ENCODE peak calls at places on chromosomes 5 and 9, in ten cellular contexts. P is pancreas, J is foreskin keratinocyte, W is PC-3, E is transverse colon, S is Panc1, G is astrocyte, Y is ovary, K is ascending aorta, L is sigmoid colon. F is an unnamed sample. For H3K4me1, the result is how much of the 10 kb centered on the place peaks cover.

GRCh38 chr5:43041669-43042175 is 1.6 kb upstream of the ANXA2R start:
- DNase-seq in P (peak), J (no peak), W (peak), E (peak), S (peak), G (peak), Y (no peak), K (no peak), L (peak), F (peak)

GRCh38 chr5:22249209-22249608 is 603.9 kb downstream of the CDH12 start:
- DNase-seq in P (no peak), J (no peak), W (no peak), E (no peak), S (no peak), G (no peak), Y (no peak), K (no peak), L (no peak), F (no peak)

GRCh38 chr5:177456591-177456964 is 10.0 kb downstream of the PRR7 start:
- DNase-seq in P (no peak), J (no peak), W (no peak), E (no peak), S (no peak), G (no peak), Y (no peak), K (no peak), L (no peak), F (no peak)

GRCh38 chr5:68711311-68712200 is 382.3 kb upstream of the SLC30A5 start:
- DNase-seq in P (no peak), J (no peak), W (no peak), E (no peak), S (no peak), G (no peak), Y (no peak), K (no peak), L (no peak), F (peak)

GRCh38 chr9:15509931-15510788 is 610 bp downstream of the PSIP1 start:
- DNase-seq in P (peak), J (no peak), W (no peak), E (peak), S (no peak), G (no peak), Y (peak), K (no peak), L (peak), F (peak)

GRCh38 chr9:83537331-83538171 is 650 bp downstream of the FRMD3 start:
- DNase-seq in P (no peak), J (no peak), W (no peak), E (no peak), S (no peak), G (peak), Y (peak), K (no peak), L (no peak), F (no peak)

GRCh38 chr5:159660401-159660800 is 255.9 kb upstream of the ADRA1B start:
- DNase-seq in P (no peak), J (peak), W (peak), E (no peak), S (no peak), G (no peak), Y (no peak), K (no peak), L (no peak), F (no peak)

GRCh38 chr5:9852686-9853085 is 222.5 kb upstream of the TAS2R1 start:
- DNase-seq in P (no peak), J (no peak), W (peak), E (no peak), S (no peak), G (peak), Y (no peak), K (no peak), L (no peak), F (no peak)

GRCh38 chr9:3939820-3940219 is 360.0 kb downstream of the GLIS3 start:
- DNase-seq in P (no peak), J (peak), W (peak), E (no peak), S (no peak), G (no peak), Y (no peak), K (no peak), L (no peak), F (no peak)

GRCh38 chr5:16577677-16578076 is 39.1 kb downstream of the RETREG1 start:
- DNase-seq in P (no peak), J (no peak), W (no peak), E (no peak), S (no peak), G (no peak), Y (no peak), K (no peak), L (no peak), F (no peak)

GRCh38 chr5:134226441-134227192 is 744 bp upstream of the PPP2CA start:
- DNase-seq in P (no peak), J (no peak), W (no peak), E (peak), S (no peak), G (no peak), Y (no peak), K (no peak), L (no peak), F (peak)

GRCh38 chr5:7397005-7397546 is 1.1 kb downstream of the ADCY2 start:
- DNase-seq in P (no peak), J (no peak), W (no peak), E (no peak), S (no peak), G (peak), Y (no peak), K (no peak), L (no peak), F (no peak)

GRCh38 chr5:173812811-173813550 is 75.2 kb upstream of the CPEB4 start:
- DNase-seq in P (no peak), J (no peak), W (no peak), E (no peak), S (no peak), G (peak), Y (no peak), K (no peak), L (no peak), F (no peak)

GRCh38 chr9:105051897-105052296 is 123.9 kb upstream of the ABCA1 start:
- DNase-seq in P (no peak), J (no peak), W (no peak), E (no peak), S (no peak), G (no peak), Y (no peak), K (no peak), L (no peak), F (no peak)

GRCh38 chr5:55868846-55869245 is 17.7 kb downstream of the IL31RA start:
- DNase-seq in P (no peak), J (peak), W (peak), E (no peak), S (peak), G (peak), Y (no peak), K (no peak), L (no peak), F (no peak)

GRCh38 chr9:130034570-130034969 is 8.4 kb downstream of the FNBP1 start:
- DNase-seq in P (no peak), J (no peak), W (peak), E (no peak), S (no peak), G (peak), Y (no peak), K (no peak), L (no peak), F (no peak)

GRCh38 chr9:131036071-131036470 is 27.1 kb downstream of the LAMC3 start:
- DNase-seq in P (no peak), J (no peak), W (no peak), E (no peak), S (no peak), G (no peak), Y (no peak), K (no peak), L (no peak), F (no peak)

GRCh38 chr5:65555266-65555665 is 7.7 kb downstream of the CENPK start:
- DNase-seq in P (no peak), J (no peak), W (no peak), E (no peak), S (no peak), G (peak), Y (no peak), K (no peak), L (no peak), F (no peak)

GRCh38 chr5:143061161-143061945 is 291.2 kb downstream of the ARHGAP26 start:
- DNase-seq in P (no peak), J (peak), W (peak), E (no peak), S (peak), G (peak), Y (no peak), K (no peak), L (no peak), F (no peak)

GRCh38 chr5:119268387-119269060 is 87.3 kb upstream of the TNFAIP8 start:
- DNase-seq in P (peak), J (peak), W (peak), E (peak), S (peak), G (peak), Y (peak), K (peak), L (peak), F (peak)
- H3K4me1 ChIP-seq in P (under half), J (under half), W (under half), E (under half), S (under half), G (under half), Y (under half), K (under half), L (under half), F (under half)

DNA sequence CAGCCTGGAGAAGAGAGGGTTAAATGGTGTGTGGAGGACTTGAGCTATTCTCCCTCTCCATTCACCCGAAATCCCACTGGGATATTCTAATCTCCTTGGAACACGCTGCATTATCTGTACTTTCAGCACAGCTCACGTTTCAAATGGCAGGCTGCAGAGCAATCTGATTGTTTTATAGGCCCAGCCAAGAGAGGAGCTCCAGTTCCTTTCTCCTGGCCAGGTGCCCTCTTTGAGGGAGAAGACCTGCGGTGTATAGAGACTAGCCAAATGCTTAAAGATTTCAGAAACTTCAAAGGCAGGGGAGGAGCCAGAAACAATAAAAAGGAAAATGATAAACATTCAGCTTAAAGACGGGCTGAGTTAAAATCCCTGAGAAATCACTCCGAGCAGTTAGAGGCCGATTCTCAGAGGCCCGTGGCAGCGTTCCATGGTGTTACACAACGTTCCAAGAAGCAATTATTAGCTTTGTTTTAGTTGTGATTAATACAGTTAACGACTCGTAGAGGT is 564.0 kb upstream of the KLF4 start:
- DNase-seq in P (peak), J (no peak), W (no peak), E (peak), S (no peak), G (peak), Y (peak), K (no peak), L (peak), F (no peak)
- H3K4me1 ChIP-seq in P (under half), J (half or more), W (half or more), E (under half), S (under half), G (under half), Y (under half), K (under half), L (half or more), F (under half)

DNA sequence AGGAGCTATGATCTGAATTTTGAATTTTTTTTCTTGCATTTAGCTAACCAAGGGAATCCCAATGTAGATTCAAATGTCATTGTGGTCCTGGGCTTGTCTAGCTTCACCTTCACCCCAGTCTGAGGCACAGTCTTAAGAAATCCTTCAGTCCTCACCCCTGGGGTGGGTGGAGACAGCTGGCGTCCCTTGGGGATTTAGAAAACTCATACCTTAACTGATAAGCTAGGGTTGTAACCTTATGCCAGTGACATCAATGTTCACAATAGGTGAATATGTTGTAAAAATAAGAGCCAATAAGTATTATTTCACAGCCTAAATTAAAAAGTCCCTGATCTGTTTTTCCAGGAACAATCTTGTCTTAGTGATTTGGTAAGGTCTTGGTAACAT is 4.6 kb downstream of the ISOC1 start:
- DNase-seq in P (no peak), J (no peak), W (no peak), E (no peak), S (no peak), G (no peak), Y (no peak), K (no peak), L (no peak), F (no peak)
- H3K4me1 ChIP-seq in P (under half), J (under half), W (under half), E (under half), S (under half), G (under half), Y (under half), K (under half), L (under half), F (under half)

GRCh38 chr9:96482471-96482870 is 32.5 kb downstream of the HABP4 start:
- DNase-seq in P (no peak), J (no peak), W (no peak), E (no peak), S (no peak), G (no peak), Y (no peak), K (no peak), L (no peak), F (no peak)
- H3K4me1 ChIP-seq in P (under half), J (under half), W (under half), E (under half), S (under half), G (under half), Y (under half), K (under half), L (under half), F (under half)

GRCh38 chr5:54524082-54524481 is 6.5 kb downstream of the SNX18 start:
- DNase-seq in P (no peak), J (no peak), W (no peak), E (no peak), S (no peak), G (no peak), Y (no peak), K (no peak), L (no peak), F (peak)

GRCh38 chr5:54524704-54525103 is 7.1 kb downstream of the SNX18 start:
- DNase-seq in P (peak), J (no peak), W (no peak), E (peak), S (no peak), G (no peak), Y (peak), K (no peak), L (peak), F (no peak)

GRCh38 chr5:54526604-54527359 is 9.2 kb downstream of the SNX18 start:
- DNase-seq in P (no peak), J (no peak), W (no peak), E (no peak), S (no peak), G (no peak), Y (no peak), K (no peak), L (no peak), F (no peak)

GRCh38 chr5:54525692-54526091 is 8.1 kb downstream of the SNX18 start:
- DNase-seq in P (no peak), J (no peak), W (no peak), E (no peak), S (no peak), G (no peak), Y (no peak), K (no peak), L (no peak), F (no peak)

DNA sequence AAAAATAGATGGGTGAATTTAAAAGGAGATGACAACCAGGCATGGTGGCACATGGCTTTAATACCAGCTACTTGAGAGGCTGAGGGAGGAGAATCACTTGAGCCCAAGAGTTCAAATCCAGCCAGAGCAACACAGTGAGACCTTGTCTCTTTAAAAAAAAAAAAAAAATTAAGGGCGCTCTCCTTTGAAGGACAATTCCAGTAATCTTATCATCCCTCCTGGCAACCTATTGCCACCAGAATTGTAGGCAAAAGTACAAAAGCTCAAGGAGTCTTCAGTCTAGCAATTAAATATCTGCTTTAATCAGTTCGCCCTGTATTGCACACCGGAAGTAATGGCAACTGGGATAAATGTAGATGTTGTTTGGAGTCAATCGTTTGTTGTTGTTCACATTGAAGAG is 7.7 kb downstream of the SNX18 start:
- DNase-seq in P (no peak), J (no peak), W (no peak), E (no peak), S (no peak), G (no peak), Y (no peak), K (no peak), L (no peak), F (no peak)
- H3K4me1 ChIP-seq in P (under half), J (under half), W (under half), E (under half), S (under half), G (under half), Y (under half), K (half or more), L (half or more), F (under half)

DNA sequence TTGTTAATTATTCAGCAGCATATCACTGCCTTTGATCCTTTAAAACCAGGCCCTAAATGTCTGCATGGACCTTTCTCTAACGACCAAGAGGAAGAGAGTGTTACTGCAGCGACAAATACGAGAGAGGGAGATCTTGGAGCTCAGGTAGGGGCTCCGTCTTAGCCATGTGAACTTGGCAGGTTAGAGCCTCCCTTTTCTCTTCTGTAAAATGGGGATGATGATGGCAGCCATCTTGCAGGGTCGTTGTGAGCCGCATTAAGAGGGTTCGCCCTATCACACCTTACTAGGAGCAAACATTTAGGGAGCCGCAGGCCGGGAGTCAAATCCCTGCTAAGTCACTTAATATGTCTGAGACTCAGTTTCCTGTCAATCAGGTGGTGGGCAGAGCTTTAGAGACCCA is 1.6 kb downstream of the ENG start:
- DNase-seq in P (no peak), J (no peak), W (no peak), E (no peak), S (no peak), G (no peak), Y (no peak), K (no peak), L (no peak), F (no peak)
- H3K4me1 ChIP-seq in P (under half), J (under half), W (under half), E (under half), S (under half), G (under half), Y (under half), K (under half), L (under half), F (under half)

GRCh38 chr9:137317979-137318511 is 16.0 kb upstream of the NRARP start:
- DNase-seq in P (peak), J (no peak), W (no peak), E (no peak), S (no peak), G (no peak), Y (no peak), K (no peak), L (peak), F (no peak)
- H3K4me1 ChIP-seq in P (under half), J (under half), W (under half), E (under half), S (under half), G (under half), Y (under half), K (under half), L (under half), F (under half)

GRCh38 chr9:114373960-114374730 is 13.6 kb downstream of the AKNA start:
- DNase-seq in P (peak), J (no peak), W (no peak), E (no peak), S (no peak), G (no peak), Y (no peak), K (no peak), L (peak), F (no peak)
- H3K4me1 ChIP-seq in P (under half), J (under half), W (under half), E (under half), S (under half), G (under half), Y (under half), K (under half), L (under half), F (half or more)

GRCh38 chr9:97808972-97809371 is 44.1 kb upstream of the FOXE1 start:
- DNase-seq in P (no peak), J (no peak), W (no peak), E (no peak), S (no peak), G (peak), Y (no peak), K (no peak), L (no peak), F (no peak)
- H3K4me1 ChIP-seq in P (under half), J (under half), W (under half), E (under half), S (under half), G (under half), Y (under half), K (under half), L (under half), F (under half)